ENCODE peak calls at places on chromosome 19, in six cellular contexts. V is right cardiac atrium; T is CD8-positive, alpha-beta T cell; Q is RWPE1; X is neuronal stem cell; L is OCI-LY7. M is an unnamed sample.

GRCh38 chr19:56476671-56477428 is at the start of gene ZNF667:
- DNase-seq in V (no peak), T (no peak), Q (no peak), X (peak), L (no peak), M (peak)

GRCh38 chr19:50573741-50574461 is 5.7 kb upstream of the LRRC4B start:
- DNase-seq in V (no peak), T (no peak), Q (no peak), X (no peak), L (no peak), M (no peak)

GRCh38 chr19:45331411-45331810 is 8.7 kb upstream of the CKM start:
- DNase-seq in V (no peak), T (no peak), Q (no peak), X (no peak), L (no peak), M (no peak)

GRCh38 chr19:12843999-12844732 is 5.9 kb downstream of the MAST1 start:
- DNase-seq in V (no peak), T (no peak), Q (no peak), X (no peak), L (no peak), M (no peak)

GRCh38 chr19:13195678-13196077 is 45.5 kb downstream of the IER2 start:
- DNase-seq in V (no peak), T (peak), Q (no peak), X (no peak), L (peak), M (peak)

GRCh38 chr19:49851456-49852259 is 699 bp downstream of the PTOV1 start:
- DNase-seq in V (peak), T (no peak), Q (no peak), X (no peak), L (peak), M (peak)

GRCh38 chr19:47020992-47021496 is 1.4 kb downstream of the NPAS1 start:
- DNase-seq in V (no peak), T (no peak), Q (no peak), X (no peak), L (no peak), M (no peak)

GRCh38 chr19:11381535-11382369 is 2.4 kb downstream of the EPOR start:
- DNase-seq in V (peak), T (no peak), Q (peak), X (peak), L (peak), M (peak)

GRCh38 chr19:54523403-54523802 is 20.8 kb downstream of the LAIR2 start:
- DNase-seq in V (no peak), T (no peak), Q (peak), X (no peak), L (no peak), M (no peak)

GRCh38 chr19:6276447-6276846 is 3.3 kb downstream of the MLLT1 start:
- DNase-seq in V (peak), T (no peak), Q (no peak), X (no peak), L (no peak), M (peak)

DNA sequence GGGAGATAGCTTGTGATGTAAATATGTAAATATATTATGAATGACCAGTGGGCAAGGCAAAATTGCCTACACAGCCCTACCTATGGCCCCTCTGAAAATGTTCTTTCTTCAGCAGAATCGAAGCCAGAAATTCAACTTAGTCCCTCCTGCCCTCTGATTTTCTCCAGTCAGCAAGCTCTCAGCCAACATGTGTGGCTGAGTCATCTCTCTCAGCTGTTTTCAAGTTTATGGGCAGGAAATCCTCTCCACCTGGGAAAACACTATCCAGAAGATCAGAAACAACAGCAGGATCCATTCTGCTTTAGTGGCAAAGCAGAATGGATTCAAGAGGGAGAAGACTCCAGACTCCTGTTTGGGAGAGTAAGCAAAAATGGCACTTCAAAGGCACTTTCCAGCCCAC is 8.9 kb upstream of the ZNF527 start:
- DNase-seq in V (no peak), T (no peak), Q (no peak), X (no peak), L (no peak), M (no peak)
- H3K27ac ChIP-seq in V (no peak), T (no peak), Q (no peak), X (no peak), L (no peak), M (no peak)

GRCh38 chr19:30287259-30287658 is 84.9 kb upstream of the ZNF536 start:
- DNase-seq in V (no peak), T (no peak), Q (no peak), X (no peak), L (no peak), M (no peak)

GRCh38 chr19:30283556-30283955 is 88.6 kb upstream of the ZNF536 start:
- DNase-seq in V (no peak), T (no peak), Q (no peak), X (no peak), L (no peak), M (no peak)

GRCh38 chr19:30286378-30286777 is 85.8 kb upstream of the ZNF536 start:
- DNase-seq in V (no peak), T (no peak), Q (no peak), X (no peak), L (no peak), M (no peak)

GRCh38 chr19:30284209-30284608 is 88.0 kb upstream of the ZNF536 start:
- DNase-seq in V (no peak), T (no peak), Q (no peak), X (no peak), L (no peak), M (no peak)

DNA sequence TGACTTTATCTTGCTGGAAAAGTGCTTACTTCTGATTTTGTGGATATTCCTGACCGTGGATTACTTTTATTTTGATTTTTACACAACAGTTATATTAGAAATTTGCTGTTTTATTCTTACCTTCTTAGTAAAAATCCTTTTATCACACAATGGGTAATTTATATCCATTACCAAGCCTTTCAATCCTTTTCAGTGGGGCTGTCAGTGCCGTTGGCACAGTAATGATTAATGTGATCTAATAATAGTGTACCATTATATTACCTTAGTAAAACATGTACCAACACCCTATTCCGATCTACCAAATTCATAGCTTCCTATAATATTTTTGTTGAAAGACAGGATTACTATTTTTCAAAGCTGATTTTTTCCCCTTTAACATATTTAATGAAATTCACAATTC is 87.3 kb upstream of the ZNF536 start:
- DNase-seq in V (no peak), T (no peak), Q (no peak), X (no peak), L (no peak), M (no peak)
- H3K27ac ChIP-seq in V (no peak), T (no peak), Q (no peak), X (no peak), L (no peak), M (no peak)

DNA sequence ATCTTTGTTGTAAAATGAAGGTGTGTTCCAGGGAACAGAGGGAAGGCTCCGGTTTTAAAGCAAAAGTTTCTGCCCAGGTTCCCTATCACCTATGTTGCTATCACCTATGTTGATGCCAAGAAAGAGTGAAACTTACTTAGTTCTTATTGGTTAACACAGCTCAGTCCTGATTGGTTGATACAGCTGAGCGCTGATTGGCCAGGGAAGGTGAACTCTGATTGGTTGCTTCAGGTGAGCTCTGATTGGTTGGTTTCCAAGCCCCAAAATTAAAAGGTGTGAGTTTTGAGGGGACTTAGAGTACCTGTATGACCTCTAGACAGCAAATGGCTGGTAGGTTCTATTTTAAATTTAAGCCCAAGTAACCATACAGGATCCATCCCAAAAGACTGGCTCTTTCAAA is 42.2 kb downstream of the FPR3 start:
- DNase-seq in V (no peak), T (no peak), Q (no peak), X (no peak), L (no peak), M (no peak)
- H3K27ac ChIP-seq in V (no peak), T (no peak), Q (no peak), X (no peak), L (no peak), M (no peak)

GRCh38 chr19:53374288-53374687 is 8.8 kb downstream of the ZNF525 start:
- DNase-seq in V (no peak), T (no peak), Q (no peak), X (no peak), L (no peak), M (no peak)

GRCh38 chr19:53374743-53375142 is 9.2 kb downstream of the ZNF525 start:
- DNase-seq in V (no peak), T (no peak), Q (no peak), X (no peak), L (no peak), M (no peak)

GRCh38 chr19:53372196-53372595 is 6.7 kb downstream of the ZNF525 start:
- DNase-seq in V (no peak), T (no peak), Q (no peak), X (no peak), L (no peak), M (no peak)
- H3K27ac ChIP-seq in V (no peak), T (no peak), Q (no peak), X (no peak), L (no peak), M (no peak)

GRCh38 chr19:40754611-40755247 is 3.7 kb downstream of the SNRPA start:
- DNase-seq in V (no peak), T (no peak), Q (no peak), X (no peak), L (no peak), M (peak)
- H3K27ac ChIP-seq in V (no peak), T (peak), Q (peak), X (no peak), L (peak), M (peak)

GRCh38 chr19:8208710-8209110 is 460 bp upstream of the CERS4 start:
- DNase-seq in V (peak), T (no peak), Q (no peak), X (peak), L (no peak), M (peak)
- H3K27ac ChIP-seq in V (no peak), T (no peak), Q (peak), X (peak), L (no peak), M (no peak)

GRCh38 chr19:38402623-38402966 is 298 bp upstream of the FAM98C start:
- DNase-seq in V (no peak), T (no peak), Q (no peak), X (no peak), L (no peak), M (no peak)
- H3K27ac ChIP-seq in V (no peak), T (peak), Q (peak), X (no peak), L (peak), M (peak)

DNA sequence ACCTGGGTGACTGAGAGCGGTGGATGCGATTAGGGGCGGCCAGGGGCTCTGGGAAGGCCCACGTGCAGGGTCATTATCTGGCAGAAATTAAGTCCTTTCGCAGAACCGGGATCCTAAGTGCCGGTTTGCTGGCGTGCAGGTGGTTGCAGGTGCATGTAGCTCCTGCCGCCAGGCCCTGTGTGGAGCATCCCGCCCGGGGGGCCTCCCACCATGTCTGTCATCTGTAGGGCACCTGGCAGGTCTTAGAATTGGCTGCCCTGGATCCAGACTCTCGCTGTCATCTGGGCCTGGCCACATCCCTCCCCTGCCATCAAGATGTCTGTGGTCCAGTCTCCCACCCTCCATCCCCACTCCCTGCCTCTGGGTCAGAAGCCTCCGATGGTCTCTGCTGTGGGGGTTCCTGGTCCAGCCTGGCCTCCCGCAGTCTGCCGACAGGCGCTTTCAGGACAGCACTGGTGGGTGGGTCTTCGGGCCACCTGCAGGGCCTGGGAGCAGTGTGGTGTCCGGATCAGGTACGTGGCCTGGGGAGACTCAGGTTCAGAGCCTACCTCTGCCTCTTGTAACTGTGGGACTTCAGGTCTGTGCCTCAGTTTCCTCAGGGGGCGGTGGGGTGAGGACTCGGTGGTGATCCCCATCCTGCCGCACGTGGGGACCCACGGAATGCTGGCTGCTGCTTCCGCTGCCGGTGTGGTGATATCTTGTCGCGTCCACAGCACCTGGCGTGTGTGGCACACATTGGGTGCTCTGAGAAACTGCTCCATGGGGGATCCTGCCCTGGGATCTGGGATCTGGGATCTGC is 5.4 kb downstream of the GNA11 start:
- DNase-seq in V (peak), T (no peak), Q (no peak), X (no peak), L (no peak), M (no peak)
- H3K27ac ChIP-seq in V (peak), T (no peak), Q (peak), X (no peak), L (no peak), M (peak)

DNA sequence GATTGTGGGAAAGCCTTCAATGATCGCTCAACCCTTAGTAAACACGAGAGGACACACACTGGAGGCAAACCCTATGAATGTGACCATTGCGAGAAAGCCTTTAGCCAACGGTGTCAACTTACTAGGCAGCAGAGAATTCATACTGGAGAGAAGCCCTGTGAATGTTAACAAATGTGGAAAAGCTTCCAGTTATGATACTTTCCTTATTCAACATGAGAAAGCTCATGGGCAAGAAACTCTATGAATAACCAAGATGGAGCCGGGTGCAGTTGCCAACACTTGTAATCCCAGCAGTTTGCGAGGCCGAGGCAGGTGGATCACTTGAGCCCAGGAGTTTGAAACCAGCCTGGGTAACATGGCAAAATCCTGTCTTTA is 15.8 kb upstream of the ZNF8 start:
- DNase-seq in V (no peak), T (no peak), Q (no peak), X (no peak), L (no peak), M (no peak)
- H3K27ac ChIP-seq in V (no peak), T (no peak), Q (no peak), X (no peak), L (no peak), M (no peak)

GRCh38 chr19:42466521-42467436 is 24.0 kb upstream of the CXCL17 start:
- DNase-seq in V (no peak), T (no peak), Q (no peak), X (no peak), L (peak), M (no peak)
- H3K27ac ChIP-seq in V (peak), T (no peak), Q (no peak), X (no peak), L (peak), M (peak)